ENCODE peak calls at places on chromosome 22, in seven cellular contexts. J is HepG2, M is testis, X is ovary, V is A549, U is body of pancreas, E is adrenal gland. O is an unnamed sample.
A peak's percentile ranks its signal among the peaks of the same experiment; 100 is the strongest.

GRCh38 chr22:43883012-43883661 is 8.7 kb downstream of the PNPLA5 start:
- DNase-seq in U (peak; percentile 49), E (peak; percentile 42), X (no peak), M (peak; percentile 78), J (peak; percentile 77), V (peak; percentile 77), O (peak; percentile 36)

GRCh38 chr22:21450858-21451331 is 16.3 kb upstream of the TMEM191C start:
- DNase-seq in V (no peak), J (no peak), X (no peak), E (no peak), U (no peak), M (peak; percentile 7), O (no peak)

GRCh38 chr22:31764785-31765184 is 11.0 kb downstream of the DEPDC5 start:
- DNase-seq in X (no peak), U (no peak), E (no peak), M (no peak), V (no peak), J (no peak), O (no peak)

GRCh38 chr22:36977401-36977861 is 41.8 kb downstream of the TST start:
- DNase-seq in U (peak; percentile 63), E (peak; percentile 65), V (peak; percentile 72), J (peak; percentile 41), X (peak; percentile 53), M (peak; percentile 81), O (peak; percentile 86)

GRCh38 chr22:20085651-20086050 is 5.6 kb downstream of the DGCR8 start:
- DNase-seq in E (no peak), V (no peak), M (no peak), U (no peak), J (no peak), X (no peak), O (no peak)

GRCh38 chr22:37186228-37186996 is 1.6 kb downstream of the C1QTNF6 start:
- DNase-seq in M (no peak), V (peak; percentile 94), X (peak; percentile 22), U (peak; percentile 27), E (no peak), J (peak; percentile 64), O (no peak)

GRCh38 chr22:37231406-37232139 is 12.5 kb downstream of the RAC2 start:
- DNase-seq in E (no peak), V (no peak), X (no peak), J (no peak), U (no peak), M (no peak), O (peak; percentile 7)

GRCh38 chr22:23305321-23305910 is 125.1 kb downstream of the BCR start:
- DNase-seq in J (no peak), E (peak; percentile 24), M (peak; percentile 26), V (no peak), U (no peak), X (peak; percentile 31), O (no peak)

DNA sequence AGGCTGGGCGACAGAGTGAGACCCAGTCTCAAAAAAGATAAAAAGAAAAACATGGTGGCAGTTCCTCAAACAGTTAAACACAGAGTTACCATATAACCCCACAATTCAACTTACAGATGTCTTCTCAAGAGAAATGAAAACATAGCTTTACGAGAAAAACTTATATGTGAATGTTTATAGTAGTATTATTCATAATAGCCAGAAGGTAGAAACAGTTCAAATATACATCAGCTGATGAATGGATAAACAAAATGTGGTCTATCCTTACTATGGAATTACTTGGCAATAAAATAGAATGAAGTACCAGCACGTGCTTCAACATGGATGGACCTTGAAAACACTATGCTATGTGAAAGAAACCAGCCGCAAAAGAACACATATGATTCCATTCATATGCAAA is 12.3 kb downstream of the NF2 start:
- DNase-seq in M (no peak), V (no peak), J (no peak), U (no peak), E (no peak), X (no peak), O (no peak)
- H3K4me1 ChIP-seq in M (no peaks in the 10 kb centered on the region), V (peaks cover 51% of the 10 kb centered on the region), J (peaks cover 8% of the 10 kb centered on the region), U (peaks cover 27% of the 10 kb centered on the region), E (peaks cover 16% of the 10 kb centered on the region), X (peaks cover 3% of the 10 kb centered on the region), O (peaks cover 16% of the 10 kb centered on the region)

GRCh38 chr22:40347300-40347699 is 1.0 kb downstream of the ADSL start:
- DNase-seq in M (no peak), X (no peak), E (no peak), J (no peak), U (no peak), V (no peak), O (no peak)

GRCh38 chr22:40348025-40348658 is 1.8 kb downstream of the ADSL start:
- DNase-seq in X (peak; percentile 42), V (peak; percentile 57), J (peak; percentile 38), U (peak; percentile 61), M (peak; percentile 79), E (peak; percentile 74), O (peak; percentile 63)

GRCh38 chr22:40345801-40346177 is 511 bp upstream of the ADSL start:
- DNase-seq in X (peak; percentile 39), U (peak; percentile 37), M (no peak), E (no peak), V (no peak), J (peak; percentile 10), O (peak; percentile 67)

GRCh38 chr22:40345271-40345670 is 1.0 kb upstream of the ADSL start:
- DNase-seq in M (no peak), J (no peak), X (no peak), E (peak; percentile 48), U (no peak), V (no peak), O (peak; percentile 50)

GRCh38 chr22:40346178-40347064 is at the start of gene ADSL:
- DNase-seq in J (peak; percentile 79), M (peak; percentile 94), V (peak; percentile 82), X (peak; percentile 84), E (peak; percentile 91), U (peak; percentile 88), O (peak; percentile 92)
- TF ChIP-seq POLR2A in J (peak; percentile 99), M (no peak), V (peak; percentile 95), X (peak; percentile 88), E (peak; percentile 87), U (peak; percentile 91), O (peak; percentile 89)

DNA sequence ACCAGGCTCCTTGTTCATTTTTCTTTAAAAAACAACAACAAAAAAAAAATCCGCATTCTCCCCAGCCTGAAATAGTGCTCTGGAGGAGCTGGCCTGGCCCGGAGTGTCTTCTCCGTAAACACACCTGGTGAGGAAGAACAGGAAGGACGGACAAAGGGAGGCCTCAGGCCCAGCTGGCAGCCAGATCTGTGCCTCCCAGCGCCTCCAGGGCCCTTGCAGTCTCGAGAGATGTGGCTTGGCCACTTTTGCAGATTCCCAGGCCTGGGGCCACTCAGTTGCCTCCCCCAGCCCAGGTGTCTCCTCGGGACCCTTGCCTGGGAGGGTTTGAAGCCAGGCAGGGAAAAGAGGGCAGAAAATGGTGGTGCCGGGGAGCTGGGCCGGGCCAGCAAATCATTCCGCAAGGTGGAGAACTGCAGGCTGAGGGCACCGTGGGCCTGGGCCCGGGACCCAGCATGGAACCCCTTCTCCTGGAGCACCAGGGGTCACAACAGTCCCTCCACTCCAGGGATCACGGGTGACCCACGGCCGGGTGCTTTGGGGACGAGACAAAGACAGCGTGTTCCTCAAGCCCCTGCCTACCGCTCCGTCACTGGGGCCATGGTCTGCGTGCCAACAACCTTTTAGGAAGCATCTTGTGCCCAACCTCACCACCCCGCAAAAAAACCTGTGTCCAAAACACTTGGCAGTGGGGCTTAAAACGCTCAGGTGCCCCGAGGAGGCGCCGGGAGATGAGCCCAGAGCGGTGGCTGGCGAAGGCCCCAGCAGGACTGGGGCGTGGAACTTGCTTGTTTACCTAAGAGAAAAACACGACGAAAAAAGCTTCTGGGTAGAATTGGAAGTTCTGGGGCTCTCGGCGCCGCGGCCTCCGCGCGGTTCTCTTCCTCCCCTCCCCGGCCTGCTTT is 67.1 kb upstream of the WNT7B start:
- DNase-seq in V (no peak), U (peak; percentile 60), X (peak; percentile 69), M (peak; percentile 50), E (no peak), J (no peak), O (peak; percentile 49)
- H3K4me1 ChIP-seq in V (no peaks in the 10 kb centered on the region), U (peaks cover 86% of the 10 kb centered on the region), X (peaks cover 28% of the 10 kb centered on the region), M (peaks cover 61% of the 10 kb centered on the region), E (peaks cover 9% of the 10 kb centered on the region), J (peaks cover 11% of the 10 kb centered on the region), O (peaks cover 55% of the 10 kb centered on the region)

DNA sequence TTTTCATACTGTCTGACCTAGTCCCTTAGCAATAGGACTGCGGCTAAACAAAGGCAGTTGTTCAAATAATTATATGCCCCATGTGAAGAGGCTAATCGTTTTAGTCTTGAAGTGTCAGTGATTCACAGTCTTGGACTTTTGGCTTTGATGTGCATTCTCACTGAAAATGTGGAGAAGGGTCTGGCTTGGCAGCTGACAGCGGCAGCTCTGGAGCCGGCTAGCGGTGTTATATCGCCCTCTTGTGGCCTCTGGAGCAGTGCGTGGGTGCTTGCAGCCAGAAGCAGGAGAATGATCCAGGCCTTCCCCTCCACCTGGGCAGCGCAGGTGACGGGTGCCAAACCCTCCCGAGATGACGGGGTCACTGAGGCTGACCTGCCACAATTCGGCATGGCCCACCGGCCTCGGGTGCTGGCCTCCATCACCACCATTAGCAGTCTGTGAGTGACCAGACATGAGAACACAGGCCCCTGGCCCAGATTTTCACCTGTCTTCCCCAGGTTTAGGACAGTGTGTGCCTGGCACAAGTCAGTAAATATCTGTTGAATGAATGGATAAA is 90.3 kb upstream of the PITPNB start:
- DNase-seq in M (peak; percentile 83), E (peak; percentile 73), J (peak; percentile 34), X (peak; percentile 86), U (peak; percentile 77), V (peak; percentile 58), O (peak; percentile 76)
- TF ChIP-seq POLR2A in M (no peak), E (no peak), J (no peak), X (no peak), U (no peak), V (no peak), O (no peak)

DNA sequence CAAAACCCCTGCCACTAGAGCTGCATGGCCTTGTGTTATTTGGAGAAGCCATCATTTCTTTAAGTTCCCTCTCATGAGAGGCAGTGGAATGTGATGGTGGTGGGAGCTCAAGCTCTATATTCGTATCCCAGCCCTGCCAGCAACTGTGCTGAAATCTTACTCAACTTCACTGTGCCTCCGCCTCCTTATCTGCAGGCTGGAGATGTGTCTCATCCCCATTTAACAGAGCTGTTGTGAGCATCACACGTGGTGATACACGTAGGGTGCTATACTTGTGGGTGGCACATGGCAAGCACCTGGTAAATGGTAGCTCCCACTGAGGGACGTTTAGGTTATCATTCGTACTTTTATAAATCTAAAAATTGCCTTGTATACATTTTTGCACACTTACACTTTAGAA is 23.1 kb downstream of the TNRC6B start:
- DNase-seq in U (no peak), M (no peak), E (no peak), X (no peak), V (no peak), J (no peak), O (no peak)
- H3K4me1 ChIP-seq in U (peaks cover 49% of the 10 kb centered on the region), M (peaks cover 15% of the 10 kb centered on the region), E (peaks cover 22% of the 10 kb centered on the region), X (peaks cover 18% of the 10 kb centered on the region), V (peaks cover 9% of the 10 kb centered on the region), J (peaks cover 15% of the 10 kb centered on the region), O (peaks cover 33% of the 10 kb centered on the region)

GRCh38 chr22:26588749-26589366 is 1.1 kb downstream of the TPST2 start:
- DNase-seq in J (peak; percentile 17), M (no peak), V (no peak), X (no peak), U (no peak), E (no peak), O (no peak)

GRCh38 chr22:26587991-26588613 is 1.8 kb downstream of the TPST2 start:
- DNase-seq in M (no peak), X (no peak), V (no peak), J (no peak), E (no peak), U (no peak), O (no peak)

GRCh38 chr22:26590525-26590858 is 560 bp upstream of the TPST2 start:
- DNase-seq in E (peak; percentile 40), M (no peak), V (no peak), U (peak; percentile 23), X (no peak), J (peak; percentile 4), O (no peak)

GRCh38 chr22:26589367-26589844 is 526 bp downstream of the TPST2 start:
- DNase-seq in V (peak; percentile 20), X (no peak), E (peak; percentile 62), U (peak; percentile 32), J (no peak), M (peak; percentile 38), O (peak; percentile 57)

GRCh38 chr22:26589845-26590524 is at the start of gene TPST2:
- DNase-seq in M (peak; percentile 86), U (peak; percentile 72), E (peak; percentile 79), J (peak; percentile 38), V (peak; percentile 60), X (peak; percentile 82), O (peak; percentile 85)
- TF ChIP-seq POLR2A in M (peak; percentile 64), U (peak; percentile 68), E (peak; percentile 81), J (peak; percentile 77), V (peak; percentile 50), X (peak; percentile 70), O (peak; percentile 68)